ENCODE peak calls at places on chromosomes 4 and X, in five cellular contexts. K, A, N, U and E are unnamed samples.
A peak's percentile ranks its signal among the peaks of the same experiment; 100 is the strongest.

GRCh38 chrX:110021180-110022022 is 18.5 kb downstream of the TMEM164 start:
- DNase-seq in K (no peak), A (no peak), N (no peak), U (no peak), E (no peak)

GRCh38 chr4:23733476-23733875 is 156.4 kb downstream of the PPARGC1A start:
- DNase-seq in K (no peak), A (no peak), N (no peak), U (no peak), E (no peak)

GRCh38 chr4:113957961-113958360 is 21.5 kb downstream of the ARSJ start:
- DNase-seq in K (no peak), A (no peak), N (no peak), U (no peak), E (no peak)

GRCh38 chrX:85569096-85569495 is 189.6 kb upstream of the POF1B start:
- DNase-seq in K (no peak), A (no peak), N (no peak), U (no peak), E (no peak)

GRCh38 chrX:44002569-44002968 is 29.4 kb upstream of the NDP start:
- DNase-seq in K (no peak), A (no peak), N (no peak), U (no peak), E (no peak)

GRCh38 chrX:44873415-44874270 is 655 bp downstream of the KDM6A start:
- DNase-seq in K (peak; percentile 58), A (peak; percentile 45), N (peak; percentile 68), U (peak; percentile 74), E (peak; percentile 29)

GRCh38 chr4:4343038-4343437 is 43.9 kb upstream of the NSG1 start:
- DNase-seq in K (no peak), A (peak; percentile 72), N (no peak), U (no peak), E (no peak)

GRCh38 chr4:120132935-120133334 is 66.3 kb upstream of the MAD2L1 start:
- DNase-seq in K (no peak), A (peak; percentile 35), N (no peak), U (no peak), E (peak; percentile 15)

GRCh38 chr4:10115271-10115656 is 1.3 kb downstream of the WDR1 start:
- DNase-seq in K (peak; percentile 50), A (no peak), N (no peak), U (no peak), E (peak; percentile 31)

GRCh38 chrX:130878350-130879341 is 24.4 kb downstream of the ENOX2 start:
- DNase-seq in K (no peak), A (no peak), N (no peak), U (no peak), E (peak; percentile 96)

GRCh38 chr4:74543983-74544382 is 99.0 kb downstream of the AREG start:
- DNase-seq in K (peak; percentile 16), A (no peak), N (no peak), U (no peak), E (no peak)

GRCh38 chr4:183659029-183659870 is at the start of the genes RWDD4 and TRAPPC11:
- DNase-seq in K (peak; percentile 97), A (peak; percentile 96), N (peak; percentile 98), U (peak; percentile 99), E (peak; percentile 95)

GRCh38 chrX:48697182-48697727 is 721 bp downstream of the SUV39H1 start:
- DNase-seq in K (no peak), A (no peak), N (no peak), U (no peak), E (no peak)

GRCh38 chr4:75939890-75940691 is 722 bp downstream of the NAAA start:
- DNase-seq in K (peak; percentile 74), A (peak; percentile 66), N (peak; percentile 81), U (peak; percentile 58), E (peak; percentile 51)

GRCh38 chrX:53013291-53013690 is 35.3 kb upstream of the GPR173 start:
- DNase-seq in K (no peak), A (no peak), N (no peak), U (no peak), E (no peak)

GRCh38 chrX:22686138-22686541 is 313.6 kb upstream of the DDX53 start:
- DNase-seq in K (no peak), A (no peak), N (no peak), U (peak; percentile 35), E (peak; percentile 54)

GRCh38 chr4:61520688-61521160 is 320.6 kb downstream of the ADGRL3 start:
- DNase-seq in K (no peak), A (no peak), N (no peak), U (no peak), E (peak; percentile 96)

GRCh38 chr4:79141530-79141929 is 184.3 kb downstream of the NAA11 start:
- DNase-seq in K (peak; percentile 59), A (no peak), N (peak; percentile 47), U (no peak), E (peak; percentile 12)

GRCh38 chrX:1185556-1185955 is 26.9 kb downstream of the CRLF2 start:
- DNase-seq in K (no peak), A (no peak), N (no peak), U (no peak), E (no peak)

GRCh38 chr4:168892456-168892855 is 117.6 kb downstream of the CBR4 start:
- DNase-seq in K (no peak), A (no peak), N (no peak), U (no peak), E (no peak)

GRCh38 chr4:185713272-185713671 is 98.7 kb downstream of the SORBS2 start:
- DNase-seq in K (peak; percentile 57), A (no peak), N (no peak), U (no peak), E (no peak)

GRCh38 chrX:17737707-17738001 is 361 bp downstream of the SCML1 start:
- DNase-seq in K (no peak), A (no peak), N (no peak), U (no peak), E (no peak)

GRCh38 chrX:16975233-16975632 is 28.8 kb downstream of the REPS2 start:
- DNase-seq in K (no peak), A (no peak), N (no peak), U (no peak), E (no peak)

DNA sequence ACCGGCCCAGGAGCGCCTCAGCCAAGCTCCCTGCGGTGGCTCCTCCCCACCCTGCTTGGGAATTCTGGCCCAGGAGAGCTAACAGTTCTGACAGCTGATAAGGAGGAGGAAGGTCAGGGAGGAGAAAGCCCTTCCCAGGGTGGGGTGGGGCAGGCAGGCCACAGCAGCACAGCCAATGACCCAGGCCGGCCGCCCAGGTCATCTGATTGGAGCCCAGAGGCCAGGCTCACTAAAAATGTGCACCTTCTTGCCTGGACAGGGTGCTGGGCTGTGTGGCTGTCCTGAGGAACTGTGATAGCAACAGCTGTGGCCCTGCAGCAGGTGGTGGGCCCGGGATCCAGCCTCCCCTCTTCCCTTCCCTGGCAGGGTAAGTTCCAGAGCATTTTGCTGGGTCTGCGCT is 17.2 kb upstream of the SH3TC1 start:
- DNase-seq in K (peak; percentile 66), A (no peak), N (no peak), U (no peak), E (no peak)
- H2AFZ ChIP-seq in K (no peak overlapping the region), A (no peak overlapping the region), N (no peak overlapping the region), U (no peak overlapping the region), E (no peak overlapping the region)

GRCh38 chr4:81921757-81922159 is 450.1 kb upstream of the RASGEF1B start:
- DNase-seq in K (no peak), A (peak; percentile 25), N (peak; percentile 28), U (no peak), E (no peak)

GRCh38 chr4:81919810-81920209 is 448.1 kb upstream of the RASGEF1B start:
- DNase-seq in K (no peak), A (no peak), N (no peak), U (no peak), E (no peak)

GRCh38 chr4:81915430-81915829 is 443.7 kb upstream of the RASGEF1B start:
- DNase-seq in K (no peak), A (no peak), N (no peak), U (no peak), E (no peak)

GRCh38 chr4:81922271-81922775 is 450.6 kb upstream of the RASGEF1B start:
- DNase-seq in K (no peak), A (no peak), N (no peak), U (no peak), E (no peak)

DNA sequence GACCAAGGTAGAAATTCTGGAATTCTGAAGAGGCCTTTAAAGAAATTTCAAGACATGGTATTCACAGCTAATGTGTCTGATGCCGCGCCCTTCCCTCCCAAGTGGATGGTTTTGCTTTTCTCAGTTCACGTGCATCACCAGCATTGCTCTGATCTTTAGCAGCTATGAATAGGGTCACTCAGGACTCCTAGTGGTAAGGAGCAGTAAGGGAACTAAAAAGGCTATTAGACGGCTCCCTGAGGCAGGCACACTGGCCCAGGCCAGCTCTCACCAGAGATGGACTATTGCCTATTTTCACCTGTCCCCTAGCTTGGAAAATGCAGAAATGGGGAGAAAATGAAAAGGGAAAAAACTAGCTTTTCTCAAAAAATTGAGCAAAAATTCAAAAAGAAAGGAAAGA is 447.5 kb upstream of the RASGEF1B start:
- DNase-seq in K (peak; percentile 34), A (peak; percentile 29), N (peak; percentile 53), U (peak; percentile 3), E (peak; percentile 22)
- TF ChIP-seq CTCF in K (peak; percentile 38), A (peak; percentile 63), N (peak; percentile 51), U (peak; percentile 33), E (peak; percentile 35)

DNA sequence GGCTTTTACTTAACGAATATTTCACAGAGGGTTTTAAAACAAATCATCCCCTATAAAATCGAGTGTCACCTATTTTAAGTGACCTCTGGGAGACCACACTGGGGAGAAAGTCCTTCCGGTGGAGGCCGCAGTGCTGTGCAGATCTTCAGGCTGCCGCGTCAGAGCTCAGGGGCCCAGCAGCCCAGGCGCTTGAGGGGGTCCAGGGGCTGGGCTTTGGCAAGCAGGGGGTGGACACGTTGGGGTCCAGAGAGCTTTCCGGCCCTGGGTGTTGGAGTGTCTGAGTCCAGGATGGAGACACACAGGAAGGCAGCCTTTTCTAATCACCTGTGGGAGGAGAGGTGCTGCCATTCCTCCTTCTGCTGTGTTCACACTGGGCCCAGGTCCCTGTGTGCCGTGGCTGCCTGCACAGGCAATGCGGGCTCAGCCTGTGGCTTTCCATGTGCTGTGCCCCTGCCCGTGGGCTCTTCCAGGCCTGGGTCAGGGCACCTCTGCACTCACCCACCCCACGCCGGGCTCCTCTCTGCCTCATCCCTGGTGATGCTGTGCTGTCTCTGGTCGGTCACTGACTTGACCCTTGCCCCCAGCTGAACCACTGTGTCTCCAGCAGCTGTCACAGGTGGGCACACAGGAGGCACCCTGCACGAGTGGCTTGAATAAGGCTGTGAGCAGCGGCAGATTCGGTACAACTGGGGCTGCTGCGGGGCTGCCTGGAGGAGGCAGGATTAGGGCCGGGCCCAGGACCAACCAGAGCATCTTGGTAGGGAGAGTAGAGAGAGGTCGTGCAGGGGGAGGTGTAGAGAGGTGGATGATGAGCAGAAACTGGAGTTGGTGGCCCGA is 10.0 kb downstream of the HTRA3 start:
- DNase-seq in K (no peak), A (no peak), N (no peak), U (no peak), E (no peak)
- TF ChIP-seq EZH2phosphoT487 in K (no peak), A (no peak), N (no peak), U (no peak), E (no peak)

GRCh38 chr4:97950836-97951235 is 192.4 kb downstream of the STPG2 start:
- DNase-seq in K (no peak), A (no peak), N (no peak), U (no peak), E (peak; percentile 76)

GRCh38 chr4:97953171-97953570 is 190.1 kb downstream of the STPG2 start:
- DNase-seq in K (no peak), A (no peak), N (no peak), U (no peak), E (no peak)

DNA sequence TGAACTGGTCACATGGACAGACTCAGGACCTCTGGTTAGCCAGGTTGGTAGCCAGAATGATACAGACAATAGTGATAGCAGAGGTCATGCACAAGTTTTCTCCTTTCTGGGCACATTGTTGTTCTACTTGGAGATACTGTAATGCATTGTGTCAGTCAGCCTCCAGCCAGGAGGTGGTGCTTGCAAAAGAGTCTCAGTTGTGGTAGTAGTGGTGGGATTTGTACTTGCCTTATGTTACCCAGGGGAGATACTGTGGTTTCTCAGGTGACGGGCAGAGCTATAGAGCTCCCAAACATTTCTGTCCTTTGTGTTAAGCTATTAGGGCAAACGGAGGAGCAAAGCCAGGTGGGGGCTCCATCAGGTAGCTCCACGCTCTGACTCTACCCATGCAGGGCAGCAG is 190.5 kb downstream of the STPG2 start:
- DNase-seq in K (no peak), A (no peak), N (no peak), U (no peak), E (no peak)
- H2AFZ ChIP-seq in K (no peak overlapping the region), A (no peak overlapping the region), N (no peak overlapping the region), U (no peak overlapping the region), E (no peak overlapping the region)